ENCODE peak calls at places on chromosomes 11 and 22, in five cellular contexts. H is kidney epithelial cell, F is heart left ventricle, S is Peyer's patch, O is lung. Z is an unnamed sample. For H3K27me3, the result is how much of the 10 kb centered on the place peaks cover.

GRCh38 chr11:112610494-112610893 is 349.8 kb upstream of the PLET1 start:
- DNase-seq in H (no peak), F (no peak), S (no peak), O (no peak), Z (no peak)

GRCh38 chr11:1071571-1072115 is 3.0 kb upstream of the MUC2 start:
- DNase-seq in H (no peak), F (no peak), S (no peak), O (no peak), Z (no peak)

GRCh38 chr11:10990637-10991036 is 132.8 kb upstream of the ZBED5 start:
- DNase-seq in H (peak), F (no peak), S (no peak), O (no peak), Z (no peak)

GRCh38 chr22:19674129-19674928 is 40.0 kb upstream of the SEPTIN5 start:
- DNase-seq in H (no peak), F (no peak), S (no peak), O (no peak), Z (no peak)

GRCh38 chr11:61004037-61004641 is 32.7 kb downstream of the CD6 start:
- DNase-seq in H (no peak), F (no peak), S (no peak), O (no peak), Z (no peak)

GRCh38 chr22:22558972-22559603 is at the start of gene PRAME:
- DNase-seq in H (no peak), F (peak), S (peak), O (peak), Z (no peak)

GRCh38 chr22:47194476-47195155 is 432.2 kb downstream of the TBC1D22A start:
- DNase-seq in H (no peak), F (no peak), S (peak), O (no peak), Z (no peak)

GRCh38 chr11:126340960-126341709 is 14.4 kb upstream of the ST3GAL4 start:
- DNase-seq in H (no peak), F (no peak), S (no peak), O (no peak), Z (no peak)

GRCh38 chr11:110428040-110428439 is 1.7 kb upstream of the FDX1 start:
- DNase-seq in H (no peak), F (no peak), S (no peak), O (no peak), Z (no peak)

GRCh38 chr22:24330636-24331035 is 60.0 kb downstream of the SPECC1L start:
- DNase-seq in H (no peak), F (no peak), S (no peak), O (no peak), Z (no peak)

GRCh38 chr22:30874431-30875370 is 93.9 kb downstream of the MORC2 start:
- DNase-seq in H (no peak), F (peak), S (no peak), O (no peak), Z (no peak)

GRCh38 chr11:109641549-109641948 is 219.6 kb downstream of the C11orf87 start:
- DNase-seq in H (no peak), F (no peak), S (no peak), O (no peak), Z (no peak)

GRCh38 chr11:508956-509355 is 1.9 kb upstream of the RNH1 start:
- DNase-seq in H (no peak), F (no peak), S (no peak), O (no peak), Z (no peak)

GRCh38 chr11:61487342-61488025 is 21.1 kb upstream of the LRRC10B start:
- DNase-seq in H (no peak), F (no peak), S (no peak), O (no peak), Z (no peak)

GRCh38 chr11:79418241-79418640 is 22.6 kb downstream of the TENM4 start:
- DNase-seq in H (no peak), F (no peak), S (no peak), O (no peak), Z (no peak)

GRCh38 chr11:128802358-128802981 is 64.6 kb downstream of the KCNJ1 start:
- DNase-seq in H (no peak), F (no peak), S (no peak), O (no peak), Z (no peak)

GRCh38 chr11:47551086-47551485 is 1.8 kb downstream of the CELF1 start:
- DNase-seq in H (no peak), F (no peak), S (no peak), O (no peak), Z (no peak)

GRCh38 chr11:117933475-117933874 is 4.3 kb upstream of the TMPRSS13 start:
- DNase-seq in H (no peak), F (no peak), S (no peak), O (no peak), Z (no peak)

GRCh38 chr11:10709299-10710086 is 15.9 kb upstream of the IRAG1 start:
- DNase-seq in H (no peak), F (no peak), S (no peak), O (no peak), Z (no peak)

GRCh38 chr11:727859-728748 is 19.2 kb upstream of the TALDO1 start:
- DNase-seq in H (peak), F (peak), S (peak), O (peak), Z (peak)

GRCh38 chr11:79413258-79413657 is 27.6 kb downstream of the TENM4 start:
- DNase-seq in H (peak), F (peak), S (peak), O (peak), Z (peak)

GRCh38 chr22:32555546-32555945 is 80.9 kb downstream of the FBXO7 start:
- DNase-seq in H (no peak), F (no peak), S (no peak), O (no peak), Z (no peak)

GRCh38 chr11:10496296-10496936 is 41.4 kb downstream of the AMPD3 start:
- DNase-seq in H (no peak), F (no peak), S (peak), O (peak), Z (no peak)

GRCh38 chr22:33785283-33785991 is 134.8 kb downstream of the LARGE1 start:
- DNase-seq in H (peak), F (no peak), S (no peak), O (no peak), Z (peak)

GRCh38 chr11:115699733-115700132 is 195.5 kb upstream of the CADM1 start:
- DNase-seq in H (no peak), F (no peak), S (no peak), O (no peak), Z (peak)

GRCh38 chr11:14075118-14075601 is 112.6 kb downstream of the SPON1 start:
- DNase-seq in H (peak), F (no peak), S (peak), O (no peak), Z (no peak)

GRCh38 chr11:64585150-64585549 is 5.9 kb upstream of the SLC22A12 start:
- DNase-seq in H (no peak), F (no peak), S (no peak), O (no peak), Z (no peak)

GRCh38 chr22:48627203-48627602 is 1200.5 kb downstream of the BRD1 start:
- DNase-seq in H (no peak), F (peak), S (no peak), O (no peak), Z (no peak)

GRCh38 chr11:119796363-119797060 is 67.5 kb upstream of the NECTIN1 start:
- DNase-seq in H (no peak), F (no peak), S (no peak), O (no peak), Z (no peak)

GRCh38 chr11:65316311-65316978 is 1.8 kb downstream of the CDC42EP2 start:
- DNase-seq in H (no peak), F (no peak), S (no peak), O (peak), Z (peak)

GRCh38 chr22:50059185-50059880 is 1.2 kb upstream of the TTLL8 start:
- DNase-seq in H (no peak), F (no peak), S (no peak), O (no peak), Z (peak)
- H3K27me3 ChIP-seq in H (half or more), F (under half), S (under half), O (under half), Z (under half)

GRCh38 chr11:20161923-20162322 is 1.6 kb upstream of the DBX1 start:
- DNase-seq in H (no peak), F (no peak), S (no peak), O (no peak), Z (no peak)
- H3K4me3 ChIP-seq in H (no peak), F (no peak), S (no peak), O (no peak), Z (no peak)

GRCh38 chr22:35018995-35019394 is 47.0 kb upstream of the ISX start:
- DNase-seq in H (no peak), F (no peak), S (no peak), O (no peak), Z (no peak)
- H3K27me3 ChIP-seq in H (under half), F (under half), S (under half), O (under half), Z (under half)

DNA sequence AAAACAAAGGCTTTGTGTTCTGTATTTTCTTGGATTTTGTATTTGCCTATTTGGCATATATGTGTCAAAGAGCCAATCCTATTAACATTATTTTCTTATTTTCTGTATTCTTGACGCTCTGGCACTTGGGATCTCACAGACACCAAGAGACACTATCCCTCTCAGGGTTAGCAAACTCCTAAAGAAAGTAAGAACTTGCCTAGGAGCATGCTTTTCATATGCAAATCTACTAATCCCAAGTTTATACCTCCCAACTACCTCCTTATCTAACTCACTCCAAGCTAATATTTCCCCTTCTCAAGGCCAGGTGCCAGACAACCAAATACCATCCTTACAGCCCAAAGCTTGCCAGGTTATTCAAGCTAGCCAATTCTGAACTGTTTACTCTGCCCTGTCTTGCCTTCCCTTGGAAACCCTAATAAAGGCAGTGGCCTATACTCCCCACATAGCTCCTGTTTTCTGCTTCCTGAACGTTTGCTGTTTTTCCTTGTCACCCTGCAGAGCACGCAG is 455.4 kb upstream of the ANO3 start:
- DNase-seq in H (no peak), F (no peak), S (no peak), O (no peak), Z (no peak)
- H3K4me3 ChIP-seq in H (no peak), F (no peak), S (no peak), O (no peak), Z (no peak)

GRCh38 chr22:26169312-26170111 is at the start of gene SEZ6L:
- DNase-seq in H (no peak), F (peak), S (no peak), O (no peak), Z (no peak)
- H3K27me3 ChIP-seq in H (under half), F (half or more), S (under half), O (under half), Z (under half)

GRCh38 chr22:37278261-37278660 is 4.0 kb upstream of the CYTH4 start:
- DNase-seq in H (no peak), F (no peak), S (no peak), O (no peak), Z (no peak)
- H3K4me3 ChIP-seq in H (no peak), F (no peak), S (no peak), O (no peak), Z (no peak)

Z was measured in BJ.